ENCODE peak calls at places on chromosomes 5 and 9, in four cellular contexts. D is suprapubic skin, N is heart left ventricle, P is upper lobe of left lung. B is an unnamed sample.

GRCh38 chr5:149938791-149939358 is 5.7 kb downstream of the PDE6A start:
- DNase-seq in D (no peak), N (no peak), P (peak; percentile 27), B (no peak)

GRCh38 chr5:172778223-172778814 is 7.3 kb upstream of the DUSP1 start:
- DNase-seq in D (no peak), N (peak; percentile 23), P (peak; percentile 56), B (peak; percentile 95)

GRCh38 chr9:27192291-27192960 is 83.4 kb downstream of the TEK start:
- DNase-seq in D (no peak), N (peak; percentile 27), P (peak; percentile 27), B (no peak)

GRCh38 chr5:141849371-141850182 is 28.6 kb downstream of the PCDH1 start:
- DNase-seq in D (peak; percentile 92), N (peak; percentile 92), P (peak; percentile 90), B (no peak)

GRCh38 chr9:77456829-77457437 is 191.2 kb downstream of the GNA14 start:
- DNase-seq in D (peak; percentile 84), N (peak; percentile 83), P (peak; percentile 89), B (no peak)

GRCh38 chr9:127903557-127904475 is 4.4 kb upstream of the ST6GALNAC6 start:
- DNase-seq in D (no peak), N (peak; percentile 87), P (peak; percentile 91), B (no peak)

GRCh38 chr5:172802585-172803176 is 31.4 kb upstream of the ERGIC1 start:
- DNase-seq in D (no peak), N (no peak), P (no peak), B (no peak)

GRCh38 chr5:15483348-15484090 is 16.5 kb upstream of the FBXL7 start:
- DNase-seq in D (no peak), N (no peak), P (no peak), B (no peak)

GRCh38 chr5:43780586-43780985 is 177.6 kb downstream of the NNT start:
- DNase-seq in D (no peak), N (no peak), P (no peak), B (no peak)

GRCh38 chr9:136416427-136416826 is 6.0 kb downstream of the PMPCA start:
- DNase-seq in D (no peak), N (no peak), P (no peak), B (no peak)

GRCh38 chr9:98869866-98870265 is 62.4 kb downstream of the GALNT12 start:
- DNase-seq in D (no peak), N (no peak), P (no peak), B (no peak)

GRCh38 chr5:3359642-3360041 is 236.0 kb upstream of the IRX1 start:
- DNase-seq in D (peak; percentile 34), N (no peak), P (no peak), B (peak; percentile 52)

GRCh38 chr9:17191095-17191494 is 56.3 kb downstream of the CNTLN start:
- DNase-seq in D (no peak), N (no peak), P (no peak), B (no peak)

DNA sequence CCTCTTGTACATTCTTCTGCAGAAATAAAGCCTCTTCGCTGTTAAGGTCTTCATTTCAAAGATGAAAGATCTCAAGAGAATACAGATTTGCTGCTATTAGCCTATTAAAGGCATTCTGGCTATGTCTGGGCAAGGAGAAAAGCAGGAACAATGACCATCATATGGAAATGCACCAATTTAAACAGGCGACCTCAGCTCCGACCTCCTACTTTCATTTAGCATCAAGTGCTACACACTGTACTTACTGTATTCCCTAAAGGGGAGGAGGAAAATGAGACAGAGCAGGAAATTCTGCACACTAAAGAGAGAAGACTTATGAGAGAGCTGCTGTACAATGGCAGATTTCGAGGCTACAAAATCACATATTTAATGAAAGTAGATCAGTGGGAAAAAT is 64.9 kb downstream of the HABP4 start:
- DNase-seq in D (no peak), N (no peak), P (no peak), B (no peak)
- H3K27ac ChIP-seq in D (peak overlapping the region; percentile 79), N (peak overlapping the region; percentile 19), P (peak overlapping the region; percentile 24), B (peak overlapping the region; percentile 69)

GRCh38 chr5:145236127-145236526 is 599.0 kb downstream of the PRELID2 start:
- DNase-seq in D (no peak), N (no peak), P (no peak), B (no peak)
- TF ChIP-seq POLR2A in D (no peak), N (no peak), P (no peak), B (no peak)

GRCh38 chr5:139343476-139343875 is 1.8 kb downstream of the PAIP2 start:
- DNase-seq in D (no peak), N (no peak), P (no peak), B (no peak)
- H3K27ac ChIP-seq in D (no peak overlapping the region), N (no peak overlapping the region), P (no peak overlapping the region), B (no peak overlapping the region)

GRCh38 chr5:160327829-160328228 is 15.5 kb upstream of the CCNJL start:
- DNase-seq in D (no peak), N (no peak), P (no peak), B (no peak)
- TF ChIP-seq POLR2A in D (no peak), N (no peak), P (no peak), B (no peak)

GRCh38 chr9:86827893-86828292 is 119.4 kb downstream of the GAS1 start:
- DNase-seq in D (no peak), N (no peak), P (no peak), B (no peak)
- H3K27ac ChIP-seq in D (no peak overlapping the region), N (no peak overlapping the region), P (no peak overlapping the region), B (no peak overlapping the region)

DNA sequence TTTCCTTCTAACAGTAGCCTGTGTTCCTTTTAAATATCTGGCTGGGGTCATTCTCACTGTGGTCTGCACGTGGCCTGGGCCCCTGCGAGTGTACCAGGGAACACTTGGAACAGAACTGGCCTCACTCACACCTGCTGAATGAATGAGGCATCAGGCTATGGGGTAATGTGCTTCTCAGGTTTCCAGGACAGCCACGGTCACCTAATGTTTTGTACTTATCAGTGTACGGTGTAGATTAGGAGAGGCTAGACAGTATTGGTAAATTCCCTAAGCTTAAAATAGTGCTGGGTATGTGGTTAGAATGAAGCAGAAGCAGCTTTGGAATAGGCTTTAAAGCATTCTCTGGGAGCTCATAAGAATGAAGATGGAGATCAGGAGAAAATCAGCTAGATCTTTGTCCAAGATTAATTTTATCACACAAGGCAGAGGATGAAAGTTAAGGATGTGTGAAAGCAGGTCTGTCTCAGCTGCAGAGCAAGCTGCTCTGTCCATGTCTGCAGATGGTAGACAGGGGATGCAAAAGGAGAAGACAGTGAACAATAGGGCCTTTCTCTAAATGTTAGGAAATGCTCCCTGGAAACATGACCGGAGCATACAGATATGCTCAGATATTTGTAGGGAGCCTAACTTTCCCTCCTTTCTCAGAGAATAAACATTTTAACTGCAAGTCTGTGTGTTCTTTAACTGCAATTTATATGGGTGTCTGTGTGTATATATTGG is 267.5 kb downstream of the NR3C1 start:
- DNase-seq in D (no peak), N (peak; percentile 51), P (no peak), B (no peak)
- TF ChIP-seq POLR2A in D (no peak), N (no peak), P (no peak), B (no peak)

GRCh38 chr5:148542812-148543211 is 111.5 kb downstream of the HTR4 start:
- DNase-seq in D (no peak), N (no peak), P (no peak), B (no peak)
- H3K27ac ChIP-seq in D (no peak overlapping the region), N (no peak overlapping the region), P (no peak overlapping the region), B (no peak overlapping the region)

GRCh38 chr5:116145416-116145815 is 60.6 kb downstream of the COMMD10 start:
- DNase-seq in D (no peak), N (no peak), P (no peak), B (no peak)
- TF ChIP-seq POLR2A in D (no peak), N (no peak), P (no peak), B (no peak)

GRCh38 chr5:140546851-140547507 is 483 bp upstream of the EIF4EBP3 start:
- DNase-seq in D (no peak), N (no peak), P (peak; percentile 38), B (peak; percentile 89)
- H3K27ac ChIP-seq in D (peak overlapping the region; percentile 97), N (peak overlapping the region; percentile 91), P (peak overlapping the region; percentile 95), B (peak overlapping the region; percentile 89)

DNA sequence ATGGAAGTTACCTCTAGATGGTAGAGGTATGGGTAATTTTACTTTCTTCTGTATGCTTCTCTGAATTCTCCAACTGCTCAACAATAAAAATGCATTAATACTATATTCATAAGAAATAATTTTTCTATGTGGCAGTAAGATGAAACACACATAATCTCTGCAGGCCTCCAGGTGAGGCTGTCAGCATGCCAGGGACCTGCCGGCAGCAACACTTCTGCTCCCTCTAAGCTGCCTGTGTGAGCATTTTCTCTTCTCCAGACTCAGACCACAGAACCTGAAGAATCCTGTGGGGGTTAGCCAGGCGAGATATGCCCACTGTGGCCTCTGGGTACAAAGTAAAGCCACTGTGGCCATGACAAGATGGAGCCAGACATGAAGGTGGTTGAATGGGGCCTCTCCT is 316.3 kb downstream of the EBF1 start:
- DNase-seq in D (no peak), N (no peak), P (no peak), B (no peak)
- TF ChIP-seq POLR2A in D (no peak), N (no peak), P (no peak), B (no peak)